ENCODE peak calls at places on chromosomes 2 and 18, in ten cellular contexts. V is right cardiac atrium, X is thoracic aorta, G is H7, A is cardiac muscle cell, H is dorsolateral prefrontal cortex, K is SJSA1, Z is ovary, P is psoas muscle, I is fibroblast of lung. F is an unnamed sample.

GRCh38 chr2:37500031-37500430 is 155.6 kb downstream of the QPCT start:
- DNase-seq in H (no peak), X (no peak), P (no peak), G (no peak), V (no peak), K (peak; percentile 30), I (peak; percentile 81), Z (no peak), A (no peak), F (no peak)

GRCh38 chr2:241770185-241770935 is 6.3 kb upstream of the GAL3ST2 start:
- DNase-seq in I (no peak), V (no peak), Z (no peak), A (peak; percentile 54), X (no peak), P (no peak), K (no peak), G (peak; percentile 81), H (no peak), F (no peak)

GRCh38 chr2:47198985-47199451 is 43.9 kb upstream of the STPG4 start:
- DNase-seq in A (no peak), G (no peak), Z (no peak), H (no peak), X (no peak), V (no peak), K (peak; percentile 97), I (peak; percentile 96), P (no peak), F (peak; percentile 90)

GRCh38 chr18:56148373-56148772 is 490.0 kb downstream of the TXNL1 start:
- DNase-seq in P (no peak), K (peak; percentile 95), H (no peak), I (peak; percentile 48), G (no peak), V (no peak), X (no peak), A (no peak), Z (no peak), F (peak; percentile 77)

GRCh38 chr2:239678186-239678490 is 277.3 kb upstream of the HDAC4 start:
- DNase-seq in Z (no peak), X (no peak), V (no peak), K (no peak), G (no peak), I (no peak), A (no peak), P (no peak), H (no peak), F (no peak)

GRCh38 chr18:59950215-59950944 is 50.6 kb downstream of the PMAIP1 start:
- DNase-seq in H (no peak), V (no peak), I (peak; percentile 40), K (no peak), P (no peak), G (no peak), Z (no peak), X (no peak), A (no peak), F (peak; percentile 27)

GRCh38 chr2:176117823-176118376 is 1.3 kb downstream of the HOXD10 start:
- DNase-seq in Z (no peak), I (no peak), X (no peak), K (no peak), P (no peak), V (no peak), H (no peak), A (no peak), G (no peak), F (no peak)

GRCh38 chr18:34929336-34929780 is 111.9 kb upstream of the MAPRE2 start:
- DNase-seq in V (no peak), K (peak; percentile 87), H (no peak), Z (no peak), X (no peak), A (no peak), G (no peak), P (no peak), I (peak; percentile 89), F (peak; percentile 54)

GRCh38 chr18:12255626-12256026 is 1.5 kb downstream of the CIDEA start:
- DNase-seq in A (no peak), X (no peak), G (no peak), P (no peak), K (peak; percentile 19), H (peak; percentile 48), Z (no peak), V (no peak), I (peak; percentile 13), F (no peak)

GRCh38 chr2:198438326-198438725 is 633.9 kb downstream of the PLCL1 start:
- DNase-seq in G (no peak), P (no peak), I (no peak), K (no peak), Z (no peak), A (no peak), H (no peak), X (no peak), V (no peak), F (no peak)

GRCh38 chr2:100819365-100820345 is at the start of gene NPAS2:
- DNase-seq in X (no peak), H (no peak), I (peak; percentile 65), Z (no peak), V (peak; percentile 61), G (peak; percentile 86), K (peak; percentile 6), A (peak; percentile 69), P (peak; percentile 43), F (peak; percentile 49)

GRCh38 chr2:153986488-153987229 is 114.9 kb downstream of the GALNT13 start:
- DNase-seq in P (no peak), X (no peak), K (no peak), G (no peak), H (no peak), Z (no peak), A (no peak), V (no peak), I (no peak), F (no peak)

GRCh38 chr2:98936133-98936916 is at the start of gene CRACDL:
- DNase-seq in X (no peak), H (no peak), G (peak; percentile 88), K (no peak), P (no peak), A (peak; percentile 73), I (no peak), V (no peak), Z (no peak), F (no peak)

GRCh38 chr2:112666764-112667122 is 21.0 kb downstream of the SLC20A1 start:
- DNase-seq in P (no peak), V (no peak), K (no peak), G (no peak), I (no peak), H (no peak), X (no peak), A (no peak), Z (no peak), F (no peak)

GRCh38 chr2:98118161-98118560 is 31.2 kb downstream of the VWA3B start:
- DNase-seq in X (no peak), Z (no peak), H (no peak), A (no peak), P (no peak), G (no peak), K (no peak), V (no peak), I (no peak), F (peak; percentile 44)

GRCh38 chr2:239257511-239257937 is 143.3 kb downstream of the HDAC4 start:
- DNase-seq in P (no peak), G (no peak), A (no peak), I (peak; percentile 93), K (peak; percentile 85), X (no peak), V (no peak), H (no peak), Z (no peak), F (peak; percentile 72)

GRCh38 chr2:145283131-145283530 is 763.2 kb upstream of the ZEB2 start:
- DNase-seq in Z (no peak), H (no peak), X (no peak), K (no peak), A (no peak), G (no peak), P (no peak), V (no peak), I (no peak), F (no peak)

GRCh38 chr2:106189764-106190468 is 4.2 kb downstream of the UXS1 start:
- DNase-seq in P (no peak), I (peak; percentile 57), V (no peak), Z (no peak), A (no peak), X (no peak), H (no peak), K (peak; percentile 55), G (no peak), F (no peak)

GRCh38 chr2:8303322-8303832 is 378.5 kb upstream of the ID2 start:
- DNase-seq in V (peak; percentile 67), X (no peak), H (peak; percentile 63), G (no peak), I (peak; percentile 34), P (peak; percentile 64), A (no peak), Z (no peak), K (no peak), F (no peak)
- H3K4me3 ChIP-seq in V (no peak overlapping the region), X (no peak overlapping the region), H (no peak overlapping the region), G (no peak overlapping the region), I (no peak overlapping the region), P (no peak overlapping the region), A (no peak overlapping the region), Z (no peak overlapping the region), K (no peak overlapping the region), F (no peak overlapping the region)

GRCh38 chr2:127200962-127201361 is 19.1 kb downstream of the CYP27C1 start:
- DNase-seq in I (no peak), G (no peak), X (no peak), P (no peak), V (no peak), Z (no peak), K (no peak), A (no peak), H (no peak), F (no peak)
- H3K4me3 ChIP-seq in I (no peak overlapping the region), G (no peak overlapping the region), X (no peak overlapping the region), P (no peak overlapping the region), V (no peak overlapping the region), Z (no peak overlapping the region), K (no peak overlapping the region), A (no peak overlapping the region), H (no peak overlapping the region), F (no peak overlapping the region)

GRCh38 chr18:77016936-77017335 is 115.6 kb downstream of the MBP start:
- DNase-seq in H (peak; percentile 93), X (no peak), G (no peak), I (no peak), P (no peak), A (no peak), V (no peak), Z (no peak), K (no peak), F (no peak)
- H3K4me3 ChIP-seq in H (peak overlapping the region; percentile 66), X (no peak overlapping the region), G (no peak overlapping the region), I (no peak overlapping the region), P (no peak overlapping the region), A (no peak overlapping the region), V (no peak overlapping the region), Z (no peak overlapping the region), K (no peak overlapping the region), F (no peak overlapping the region)

DNA sequence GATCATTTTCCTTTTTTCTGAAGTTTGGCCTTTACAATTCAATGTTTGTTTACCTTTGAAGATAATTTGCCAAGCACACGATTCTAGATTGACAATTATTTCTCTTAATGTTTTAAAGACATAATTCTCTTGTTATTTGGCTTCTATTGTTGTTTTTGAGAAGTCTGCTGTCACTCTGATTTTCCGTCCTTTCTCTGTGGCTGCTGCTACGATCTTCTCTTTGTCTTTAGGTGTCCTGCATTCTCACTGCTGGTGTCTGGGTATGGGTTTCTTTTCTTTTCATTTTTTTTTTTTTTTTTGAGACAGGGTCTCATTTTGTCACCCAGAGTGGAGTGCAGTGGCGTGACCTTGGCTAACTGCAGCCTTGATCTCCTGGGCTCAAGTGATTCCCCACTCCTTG is 15.1 kb upstream of the FAM228A start:
- DNase-seq in K (no peak), X (no peak), H (no peak), A (no peak), P (no peak), I (no peak), Z (no peak), V (no peak), G (no peak), F (no peak)
- H3K4me3 ChIP-seq in K (no peak overlapping the region), X (no peak overlapping the region), H (no peak overlapping the region), A (no peak overlapping the region), P (no peak overlapping the region), I (no peak overlapping the region), Z (no peak overlapping the region), V (no peak overlapping the region), G (no peak overlapping the region), F (no peak overlapping the region)